ENCODE peak calls at places on chromosome 12, in seven cellular contexts. Z, N, R, E, J, P and L are unnamed samples.
A peak's percentile ranks its signal among the peaks of the same experiment; 100 is the strongest.

GRCh38 chr12:69534389-69534822 is 50.9 kb upstream of the CCT2 start:
- DNase-seq in Z (peak; percentile 94), N (peak; percentile 46), R (peak; percentile 20), E (no peak), J (peak; percentile 76), P (peak; percentile 62), L (peak; percentile 24)

GRCh38 chr12:54413284-54414190 is 5.5 kb downstream of the ITGA5 start:
- DNase-seq in Z (no peak), N (peak; percentile 64), R (no peak), E (peak; percentile 90), J (peak; percentile 56), P (no peak), L (peak; percentile 89)

GRCh38 chr12:65121049-65121955 is at the start of gene WIF1:
- DNase-seq in Z (no peak), N (peak; percentile 24), R (peak; percentile 55), E (no peak), J (peak; percentile 3), P (peak; percentile 84), L (no peak)

GRCh38 chr12:46752396-46752795 is 73.4 kb downstream of the SLC38A4 start:
- DNase-seq in Z (no peak), N (no peak), R (no peak), E (no peak), J (no peak), P (no peak), L (no peak)

GRCh38 chr12:10163084-10163483 is 8.8 kb downstream of the OLR1 start:
- DNase-seq in Z (no peak), N (no peak), R (no peak), E (no peak), J (no peak), P (no peak), L (no peak)

GRCh38 chr12:13851828-13852227 is 129.6 kb downstream of the GRIN2B start:
- DNase-seq in Z (no peak), N (no peak), R (no peak), E (no peak), J (no peak), P (peak; percentile 49), L (no peak)

GRCh38 chr12:102548543-102548942 is 68.2 kb upstream of the IGF1 start:
- DNase-seq in Z (no peak), N (peak; percentile 64), R (no peak), E (no peak), J (no peak), P (no peak), L (no peak)

GRCh38 chr12:127459687-127460086 is 807.3 kb upstream of the TMEM132C start:
- DNase-seq in Z (no peak), N (no peak), R (no peak), E (no peak), J (no peak), P (no peak), L (no peak)